ENCODE peak calls at places on chromosomes 16 and 17, in seven cellular contexts. N is dorsolateral prefrontal cortex, W is nephron progenitor cell, F is HFF-Myc, M is esophagus squamous epithelium, L is AG10803, I is GM12865. P is an unnamed sample.

GRCh38 chr17:54426287-54426886 is 474.3 kb upstream of the TOM1L1 start:
- DNase-seq in N (no peak), W (no peak), F (no peak), M (no peak), L (no peak), I (peak), P (no peak)

GRCh38 chr17:55480907-55481306 is 30.3 kb downstream of the SMIM36 start:
- DNase-seq in N (no peak), W (no peak), F (no peak), M (no peak), L (no peak), I (no peak), P (no peak)

GRCh38 chr17:8186787-8187516 is 3.0 kb downstream of the BORCS6 start:
- DNase-seq in N (peak), W (peak), F (peak), M (no peak), L (peak), I (peak), P (peak)

GRCh38 chr17:1484060-1484535 is 8.4 kb downstream of the MYO1C start:
- DNase-seq in N (no peak), W (no peak), F (no peak), M (no peak), L (no peak), I (no peak), P (no peak)

GRCh38 chr16:10866196-10866976 is 10.6 kb upstream of the CIITA start:
- DNase-seq in N (no peak), W (no peak), F (no peak), M (no peak), L (peak), I (no peak), P (no peak)

GRCh38 chr17:38685485-38685884 is 10.7 kb upstream of the EPOP start:
- DNase-seq in N (peak), W (no peak), F (no peak), M (no peak), L (no peak), I (no peak), P (no peak)

GRCh38 chr17:27631897-27632725 is 1.1 kb downstream of the LGALS9 start:
- DNase-seq in N (no peak), W (no peak), F (no peak), M (no peak), L (no peak), I (peak), P (no peak)

GRCh38 chr17:49404906-49405305 is 9.8 kb downstream of the PHB1 start:
- DNase-seq in N (no peak), W (no peak), F (no peak), M (no peak), L (no peak), I (no peak), P (peak)

GRCh38 chr16:87754535-87754934 is 11.3 kb downstream of the KLHDC4 start:
- DNase-seq in N (no peak), W (no peak), F (no peak), M (no peak), L (no peak), I (no peak), P (no peak)

GRCh38 chr17:76734080-76734840 is 2.9 kb downstream of the SRSF2 start:
- DNase-seq in N (no peak), W (no peak), F (no peak), M (no peak), L (no peak), I (peak), P (peak)

GRCh38 chr16:19284207-19284606 is 1.3 kb upstream of the CLEC19A start:
- DNase-seq in N (peak), W (no peak), F (no peak), M (no peak), L (no peak), I (no peak), P (no peak)

GRCh38 chr17:50396261-50397110 is 837 bp downstream of the LRRC59 start:
- DNase-seq in N (no peak), W (peak), F (no peak), M (no peak), L (peak), I (peak), P (peak)

GRCh38 chr16:8585942-8586341 is 4.4 kb downstream of the TMEM114 start:
- DNase-seq in N (no peak), W (no peak), F (no peak), M (no peak), L (no peak), I (no peak), P (no peak)

GRCh38 chr16:27766166-27766925 is 216.4 kb downstream of the KATNIP start:
- DNase-seq in N (no peak), W (peak), F (no peak), M (no peak), L (no peak), I (no peak), P (no peak)

GRCh38 chr16:8634991-8635736 is 13.7 kb downstream of the METTL22 start:
- DNase-seq in N (no peak), W (peak), F (no peak), M (no peak), L (peak), I (no peak), P (peak)

GRCh38 chr16:66103245-66103644 is 263.2 kb upstream of the CDH5 start:
- DNase-seq in N (no peak), W (no peak), F (no peak), M (no peak), L (peak), I (no peak), P (peak)

GRCh38 chr17:81436294-81436849 is 41.1 kb downstream of the BAHCC1 start:
- DNase-seq in N (no peak), W (peak), F (no peak), M (no peak), L (peak), I (no peak), P (no peak)

GRCh38 chr17:82323514-82324234 is 6.3 kb upstream of the CD7 start:
- DNase-seq in N (no peak), W (no peak), F (no peak), M (no peak), L (no peak), I (no peak), P (no peak)

GRCh38 chr17:8894673-8895578 is 27.5 kb upstream of the PIK3R6 start:
- DNase-seq in N (no peak), W (peak), F (peak), M (no peak), L (peak), I (peak), P (peak)

GRCh38 chr16:66539628-66540469 is 10.1 kb downstream of the TK2 start:
- DNase-seq in N (no peak), W (no peak), F (no peak), M (no peak), L (no peak), I (peak), P (peak)

GRCh38 chr16:51430716-51431369 is 279.8 kb upstream of the SALL1 start:
- DNase-seq in N (no peak), W (no peak), F (no peak), M (no peak), L (no peak), I (no peak), P (no peak)

GRCh38 chr16:68737046-68737729 is at the start of gene CDH1:
- DNase-seq in N (no peak), W (peak), F (no peak), M (no peak), L (no peak), I (peak), P (no peak)

GRCh38 chr17:43367588-43368242 is 31.1 kb upstream of the ARL4D start:
- DNase-seq in N (no peak), W (peak), F (peak), M (no peak), L (peak), I (peak), P (peak)

DNA sequence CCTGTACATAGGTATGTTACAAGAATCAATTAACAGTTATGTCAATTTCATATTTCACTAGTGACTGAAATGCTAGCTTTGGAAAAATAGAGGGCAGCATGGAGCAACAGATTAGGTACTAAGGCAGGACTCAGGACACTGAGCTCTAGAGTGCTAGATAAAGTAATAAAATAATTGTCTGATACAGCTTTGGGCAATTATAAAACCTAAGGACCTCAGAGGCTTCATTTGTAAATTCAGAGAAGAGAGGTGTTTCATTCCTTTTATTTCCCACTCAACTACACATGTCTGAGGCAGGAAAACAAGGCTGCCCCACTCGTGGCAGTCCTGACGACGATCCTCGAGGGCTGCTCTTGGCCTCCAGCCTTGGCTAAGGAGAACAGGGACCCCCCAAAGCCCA is 81.5 kb downstream of the CA4 start:
- DNase-seq in N (no peak), W (no peak), F (no peak), M (no peak), L (peak), I (peak), P (peak)
- TF ChIP-seq CTCF in N (peak), W (peak), F (peak), M (no peak), L (peak), I (peak), P (peak)

GRCh38 chr16:7038475-7038874 is 294.2 kb upstream of the RBFOX1 start:
- DNase-seq in N (no peak), W (no peak), F (no peak), M (no peak), L (no peak), I (no peak), P (no peak)
- TF ChIP-seq CTCF in N (no peak), W (no peak), F (no peak), M (no peak), L (no peak), I (no peak), P (no peak)

DNA sequence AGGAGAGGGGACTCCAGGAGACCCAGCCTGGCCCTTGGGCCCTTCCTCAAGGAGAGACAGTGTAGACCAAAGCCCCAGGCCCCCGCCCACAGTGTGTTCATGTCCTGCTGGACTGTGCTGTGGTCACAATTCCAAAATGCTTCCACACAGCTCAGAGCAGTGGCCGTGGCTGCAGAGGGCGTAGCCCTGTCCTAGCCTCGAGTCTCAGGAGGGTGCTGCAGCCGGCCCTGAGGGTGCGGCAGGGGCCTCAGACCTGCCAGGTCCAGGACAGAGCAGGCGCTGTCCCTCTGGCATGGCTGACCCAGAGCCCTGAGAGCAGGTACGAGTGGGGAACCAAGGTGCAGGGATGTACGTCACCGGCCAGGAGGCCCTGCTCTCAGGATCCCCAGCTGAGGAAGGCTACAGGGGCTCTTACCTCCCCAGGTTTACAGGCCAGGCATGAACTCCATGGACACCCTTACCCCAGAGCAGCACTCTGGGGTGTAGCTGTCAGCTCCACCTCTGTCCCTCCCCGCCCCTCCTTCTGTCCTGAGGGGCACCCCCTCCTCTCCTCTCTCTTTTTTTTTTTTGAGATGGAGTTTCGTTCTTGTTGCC is 7.3 kb downstream of the DBNDD1 start:
- DNase-seq in N (no peak), W (no peak), F (no peak), M (no peak), L (no peak), I (no peak), P (no peak)
- TF ChIP-seq CTCF in N (no peak), W (no peak), F (no peak), M (no peak), L (no peak), I (no peak), P (no peak)

GRCh38 chr16:84959045-84959576 is 52.2 kb downstream of the ZDHHC7 start:
- DNase-seq in N (no peak), W (no peak), F (no peak), M (no peak), L (no peak), I (no peak), P (no peak)
- TF ChIP-seq CTCF in N (no peak), W (no peak), F (peak), M (no peak), L (peak), I (peak), P (peak)

GRCh38 chr16:83070416-83071199 is 443.8 kb downstream of the CDH13 start:
- DNase-seq in N (no peak), W (no peak), F (no peak), M (no peak), L (no peak), I (no peak), P (no peak)

GRCh38 chr16:83066011-83066410 is 439.2 kb downstream of the CDH13 start:
- DNase-seq in N (no peak), W (no peak), F (no peak), M (no peak), L (no peak), I (no peak), P (no peak)

GRCh38 chr16:83066881-83067280 is 440.1 kb downstream of the CDH13 start:
- DNase-seq in N (no peak), W (no peak), F (no peak), M (no peak), L (no peak), I (no peak), P (no peak)

DNA sequence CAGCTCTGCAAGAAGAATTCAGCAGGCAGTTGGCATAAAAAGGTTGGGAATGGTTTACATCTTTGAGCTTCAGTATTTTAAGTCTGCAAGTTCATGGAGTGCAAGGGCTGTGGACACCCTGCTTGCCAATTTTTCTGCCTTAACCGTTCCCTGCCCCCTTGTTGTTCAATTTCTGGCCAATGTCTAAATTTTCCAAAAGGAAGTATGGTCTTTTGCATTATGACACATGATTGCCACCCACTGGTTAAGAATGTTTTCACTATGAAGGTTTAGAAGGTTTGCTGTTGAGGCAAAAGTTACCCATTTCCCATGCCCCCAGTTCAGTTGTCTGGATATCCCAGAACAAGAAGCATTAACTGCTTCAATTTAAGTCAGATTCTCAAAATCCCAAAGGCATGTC is 441.9 kb downstream of the CDH13 start:
- DNase-seq in N (no peak), W (no peak), F (peak), M (no peak), L (peak), I (no peak), P (peak)
- TF ChIP-seq CTCF in N (no peak), W (no peak), F (no peak), M (no peak), L (peak), I (no peak), P (peak)

DNA sequence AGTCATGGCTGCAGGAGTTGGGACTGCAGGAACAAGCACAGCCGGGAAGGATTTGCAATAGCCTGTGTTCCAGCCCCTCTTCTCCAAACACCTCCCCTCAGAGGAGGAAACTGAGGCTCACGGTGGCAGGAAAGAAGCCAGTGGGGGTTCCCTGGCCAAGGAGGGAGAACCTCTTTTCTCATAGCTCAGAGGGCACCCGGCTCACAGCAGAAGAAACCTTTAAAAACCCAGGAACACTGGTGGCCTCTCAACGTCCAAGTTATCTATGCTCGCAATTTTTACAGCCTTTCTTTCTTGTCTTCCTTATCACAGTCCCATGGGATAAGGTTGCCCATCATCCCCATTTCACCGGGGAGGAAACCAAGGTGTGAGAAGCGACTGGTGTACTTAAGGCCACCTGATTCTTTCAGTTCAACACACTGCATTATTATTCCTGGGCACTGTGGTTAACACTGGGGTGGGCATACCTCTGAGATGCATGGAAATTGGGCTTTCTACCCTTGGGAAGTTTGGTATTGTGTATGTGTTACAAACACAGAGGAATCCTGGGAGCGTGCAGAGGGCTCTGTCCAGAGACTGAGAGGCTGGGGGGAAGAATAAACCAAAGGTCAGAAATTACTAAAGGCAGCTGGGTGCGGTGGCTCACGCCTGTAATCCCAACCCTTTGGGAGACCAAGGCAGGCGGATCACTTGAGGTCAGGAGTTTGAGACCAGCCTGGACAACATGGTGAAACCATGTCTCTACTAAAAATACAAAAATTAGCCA is 791 bp upstream of the ZNF629 start:
- DNase-seq in N (no peak), W (no peak), F (no peak), M (no peak), L (no peak), I (no peak), P (peak)
- TF ChIP-seq CTCF in N (no peak), W (no peak), F (no peak), M (no peak), L (no peak), I (no peak), P (no peak)

GRCh38 chr17:40111221-40112128 is 10.3 kb upstream of the MSL1 start:
- DNase-seq in N (peak), W (peak), F (peak), M (no peak), L (peak), I (peak), P (peak)
- TF ChIP-seq CTCF in N (peak), W (peak), F (peak), M (peak), L (peak), I (peak), P (peak)

P was measured in choroid plexus epithelial cell.